ENCODE peak calls at places on chromosomes 1 and 21, in six cellular contexts. O is LHCN-M2; R is stimulated activated CD4-positive, alpha-beta T cell treated with anti-CD3 and anti-CD28 coated beads, Interleukin-2, amount 100 ng/mL, for 24 hours; S is EL; Z is stimulated activated CD8-positive, alpha-beta memory T cell treated with anti-CD3 and anti-CD28 coated beads, Interleukin-4, amount 100 ng/mL, for 24 hours; B is progenitor cell of endocrine pancreas. P is an unnamed sample.

GRCh38 chr1:63824386-63824898 is 50.6 kb downstream of the ROR1 start:
- DNase-seq in O (peak), R (no peak), S (no peak), Z (no peak), B (no peak), P (no peak)

GRCh38 chr1:205709059-205709398 is 28.7 kb upstream of the SLC45A3 start:
- DNase-seq in O (peak), R (no peak), S (peak), Z (no peak), B (no peak), P (no peak)

GRCh38 chr1:15975358-15975804 is 520 bp downstream of the ZBTB17 start:
- DNase-seq in O (peak), R (peak), S (peak), Z (peak), B (peak), P (peak)

GRCh38 chr1:160494620-160495019 is 28.4 kb downstream of the SLAMF6 start:
- DNase-seq in O (peak), R (no peak), S (peak), Z (no peak), B (no peak), P (no peak)

GRCh38 chr1:147215540-147215916 is 9.6 kb downstream of the FMO5 start:
- DNase-seq in O (no peak), R (no peak), S (no peak), Z (no peak), B (no peak), P (no peak)

GRCh38 chr21:42248241-42248640 is 29.3 kb downstream of the ABCG1 start:
- DNase-seq in O (no peak), R (no peak), S (no peak), Z (no peak), B (no peak), P (no peak)

GRCh38 chr1:30300669-30301068 is 422.7 kb downstream of the MATN1 start:
- DNase-seq in O (no peak), R (no peak), S (no peak), Z (no peak), B (no peak), P (no peak)

GRCh38 chr1:204520834-204521709 is 4.9 kb downstream of the MDM4 start:
- DNase-seq in O (peak), R (peak), S (peak), Z (no peak), B (no peak), P (no peak)

GRCh38 chr1:178628637-178629548 is 96.2 kb upstream of the RALGPS2 start:
- DNase-seq in O (peak), R (no peak), S (peak), Z (no peak), B (no peak), P (no peak)

GRCh38 chr1:201313086-201313485 is 29.8 kb downstream of the PKP1 start:
- DNase-seq in O (no peak), R (no peak), S (no peak), Z (no peak), B (no peak), P (no peak)

GRCh38 chr21:40120944-40121575 is 253.8 kb downstream of the PCP4 start:
- DNase-seq in O (no peak), R (no peak), S (no peak), Z (no peak), B (no peak), P (peak)

GRCh38 chr1:10687782-10688408 is 108.6 kb downstream of the CASZ1 start:
- DNase-seq in O (no peak), R (no peak), S (no peak), Z (no peak), B (no peak), P (peak)

GRCh38 chr1:228554107-228554506 is 66.9 kb downstream of the RNF187 start:
- DNase-seq in O (no peak), R (no peak), S (no peak), Z (no peak), B (no peak), P (no peak)

P was measured in retina.